ENCODE peak calls at places on chromosomes 5 and 9, in ten cellular contexts. W is breast epithelium, E is HCT116, M is heart left ventricle, T is prostate gland, B is IMR-90, Q is adrenal gland, A is A549, X is endothelial cell of umbilical vein, N is spleen. O is an unnamed sample.

GRCh38 chr9:34001308-34001707 is 47.4 kb downstream of the UBAP2 start:
- DNase-seq in W (no peak), E (no peak), M (no peak), T (no peak), B (no peak), Q (no peak), A (no peak), X (no peak), N (no peak), O (no peak)

GRCh38 chr5:91293131-91293530 is 90.0 kb downstream of the ARRDC3 start:
- DNase-seq in W (no peak), E (no peak), M (no peak), T (no peak), B (peak), Q (no peak), A (no peak), X (no peak), N (no peak), O (no peak)

GRCh38 chr5:33346534-33346933 is 94.2 kb upstream of the TARS1 start:
- DNase-seq in W (no peak), E (no peak), M (no peak), T (no peak), B (no peak), Q (no peak), A (no peak), X (no peak), N (no peak), O (no peak)

GRCh38 chr5:93158841-93159240 is 422.2 kb downstream of the NR2F1-AS1 start:
- DNase-seq in W (no peak), E (no peak), M (peak), T (no peak), B (no peak), Q (no peak), A (no peak), X (no peak), N (no peak), O (no peak)

GRCh38 chr9:111828193-111828592 is 33.5 kb upstream of the SHOC1 start:
- DNase-seq in W (no peak), E (no peak), M (no peak), T (no peak), B (no peak), Q (no peak), A (no peak), X (peak), N (no peak), O (no peak)

GRCh38 chr5:45695011-45695667 is 1.0 kb downstream of the HCN1 start:
- DNase-seq in W (no peak), E (no peak), M (no peak), T (no peak), B (no peak), Q (peak), A (no peak), X (no peak), N (no peak), O (peak)

GRCh38 chr5:74454263-74455030 is 186.1 kb downstream of the ENC1 start:
- DNase-seq in W (no peak), E (no peak), M (no peak), T (no peak), B (no peak), Q (no peak), A (no peak), X (peak), N (no peak), O (no peak)

GRCh38 chr9:618478-618877 is 223.0 kb upstream of the DMRT1 start:
- DNase-seq in W (no peak), E (no peak), M (no peak), T (no peak), B (peak), Q (no peak), A (no peak), X (no peak), N (no peak), O (no peak)

GRCh38 chr5:151130922-151131891 is 26.4 kb downstream of the ANXA6 start:
- DNase-seq in W (peak), E (no peak), M (no peak), T (no peak), B (peak), Q (no peak), A (no peak), X (no peak), N (no peak), O (no peak)

GRCh38 chr5:88979244-88979643 is 96.3 kb upstream of the MEF2C start:
- DNase-seq in W (no peak), E (no peak), M (no peak), T (no peak), B (peak), Q (no peak), A (no peak), X (no peak), N (no peak), O (no peak)

GRCh38 chr9:136116360-136117098 is 2.1 kb downstream of the TMEM250 start:
- DNase-seq in W (no peak), E (no peak), M (no peak), T (no peak), B (no peak), Q (no peak), A (no peak), X (no peak), N (no peak), O (no peak)

GRCh38 chr5:66701244-66701643 is 105.1 kb downstream of the MAST4 start:
- DNase-seq in W (no peak), E (no peak), M (no peak), T (no peak), B (no peak), Q (no peak), A (no peak), X (no peak), N (no peak), O (no peak)

GRCh38 chr5:121979691-121980090 is 17.9 kb downstream of the SRFBP1 start:
- DNase-seq in W (no peak), E (no peak), M (no peak), T (no peak), B (no peak), Q (no peak), A (no peak), X (no peak), N (no peak), O (no peak)

GRCh38 chr5:88238732-88239131 is 29.9 kb downstream of the TMEM161B start:
- DNase-seq in W (no peak), E (no peak), M (no peak), T (no peak), B (no peak), Q (no peak), A (no peak), X (no peak), N (no peak), O (no peak)

DNA sequence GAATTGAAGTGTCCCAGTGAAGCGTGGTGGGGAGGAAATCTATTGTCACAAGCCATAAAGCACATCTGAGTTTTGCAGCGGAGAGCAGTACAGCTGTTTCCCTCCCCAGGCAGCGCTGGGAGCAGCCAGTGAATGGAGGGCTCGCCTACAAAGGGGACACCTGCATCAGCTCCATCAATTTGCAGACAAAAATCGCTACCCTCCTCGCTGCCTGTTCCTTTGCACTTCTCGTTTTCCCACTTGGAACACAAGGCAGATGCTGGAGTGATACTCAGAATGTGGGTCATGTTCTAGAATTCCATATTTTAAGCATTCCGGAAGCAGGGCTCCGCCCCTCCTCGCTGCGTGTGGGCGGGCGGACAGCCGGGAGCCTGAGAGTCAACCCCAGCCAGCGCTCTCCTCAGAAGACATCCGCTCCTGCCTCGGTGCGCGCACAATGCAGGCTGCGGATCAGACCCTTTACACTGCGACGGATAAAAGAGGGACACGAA is 92.1 kb downstream of the LMNB1 start:
- DNase-seq in W (no peak), E (no peak), M (peak), T (no peak), B (peak), Q (peak), A (no peak), X (peak), N (no peak), O (no peak)
- H3K4me3 ChIP-seq in W (peak), E (no peak), M (peak), T (no peak), B (peak), Q (no peak), A (no peak), X (no peak), N (peak), O (no peak)

GRCh38 chr5:933251-933861 is 40.7 kb downstream of the TRIP13 start:
- DNase-seq in W (no peak), E (no peak), M (no peak), T (no peak), B (no peak), Q (no peak), A (no peak), X (no peak), N (no peak), O (no peak)

GRCh38 chr5:930853-931252 is 38.2 kb downstream of the TRIP13 start:
- DNase-seq in W (no peak), E (no peak), M (no peak), T (no peak), B (no peak), Q (peak), A (no peak), X (no peak), N (no peak), O (no peak)

GRCh38 chr5:932151-932627 is 39.5 kb downstream of the TRIP13 start:
- DNase-seq in W (no peak), E (no peak), M (no peak), T (no peak), B (no peak), Q (no peak), A (no peak), X (no peak), N (peak), O (peak)

GRCh38 chr5:932628-933250 is 40.1 kb downstream of the TRIP13 start:
- DNase-seq in W (no peak), E (no peak), M (no peak), T (no peak), B (peak), Q (peak), A (no peak), X (no peak), N (no peak), O (no peak)

DNA sequence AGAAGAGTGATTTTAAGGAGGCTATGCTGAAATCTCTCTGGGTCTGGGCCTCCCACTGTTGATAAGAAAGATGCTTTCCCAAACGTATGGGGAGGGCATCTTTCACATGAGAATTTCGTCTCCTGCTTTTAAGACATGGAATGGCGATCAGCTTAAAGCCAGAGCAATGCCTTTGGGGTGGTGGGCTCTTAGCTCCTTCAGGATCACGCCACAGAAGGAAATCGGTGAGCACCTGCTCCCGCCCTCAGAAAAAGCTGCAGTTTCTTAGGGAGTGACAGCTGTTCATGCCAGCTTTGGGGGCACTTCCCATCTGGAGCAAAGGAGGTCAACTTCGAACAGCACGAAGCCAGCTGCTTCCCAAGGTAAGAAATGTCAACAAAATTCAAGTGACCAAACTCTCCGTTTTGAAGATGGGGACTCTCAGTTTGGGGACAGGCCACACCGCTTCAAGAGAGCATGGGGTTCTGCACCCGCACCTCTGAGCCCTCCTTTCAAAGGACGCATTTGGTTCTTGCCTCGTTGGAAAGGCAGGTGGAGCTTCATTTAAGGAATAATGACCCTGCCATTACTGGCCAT is 39.0 kb downstream of the TRIP13 start:
- DNase-seq in W (no peak), E (no peak), M (no peak), T (no peak), B (no peak), Q (peak), A (no peak), X (no peak), N (no peak), O (no peak)
- TF ChIP-seq POLR2A in W (no peak), E (no peak), M (no peak), T (no peak), B (no peak), Q (no peak), A (no peak), X (no peak), N (no peak), O (no peak)

DNA sequence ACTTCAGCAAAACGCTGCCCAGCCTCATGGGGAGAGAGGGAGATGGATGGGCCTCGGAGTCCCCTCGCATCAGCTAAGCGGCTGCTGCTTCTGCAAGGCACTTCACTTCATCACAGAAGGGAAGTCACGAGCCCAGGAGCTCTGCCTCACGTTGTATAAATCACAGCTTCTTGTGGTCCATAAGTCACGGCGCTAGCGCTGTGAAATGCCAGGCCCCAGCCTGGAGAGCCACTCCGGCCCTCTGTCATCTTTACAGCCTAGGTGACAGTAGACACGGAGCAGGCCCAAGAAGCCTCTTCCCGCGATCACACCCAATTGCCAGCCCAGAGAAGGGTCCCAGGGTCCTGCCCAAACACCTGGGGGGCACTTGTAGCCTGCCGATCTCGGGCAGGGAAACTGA is 23.4 kb downstream of the DBH start:
- DNase-seq in W (no peak), E (no peak), M (no peak), T (no peak), B (no peak), Q (no peak), A (no peak), X (no peak), N (no peak), O (no peak)
- H3K4me3 ChIP-seq in W (no peak), E (no peak), M (no peak), T (no peak), B (no peak), Q (no peak), A (no peak), X (no peak), N (no peak), O (no peak)

GRCh38 chr9:19161257-19162025 is 34.1 kb upstream of the PLIN2 start:
- DNase-seq in W (peak), E (peak), M (peak), T (peak), B (peak), Q (peak), A (peak), X (peak), N (peak), O (peak)
- TF ChIP-seq POLR2A in W (peak), E (no peak), M (no peak), T (no peak), B (no peak), Q (no peak), A (no peak), X (no peak), N (no peak), O (no peak)

DNA sequence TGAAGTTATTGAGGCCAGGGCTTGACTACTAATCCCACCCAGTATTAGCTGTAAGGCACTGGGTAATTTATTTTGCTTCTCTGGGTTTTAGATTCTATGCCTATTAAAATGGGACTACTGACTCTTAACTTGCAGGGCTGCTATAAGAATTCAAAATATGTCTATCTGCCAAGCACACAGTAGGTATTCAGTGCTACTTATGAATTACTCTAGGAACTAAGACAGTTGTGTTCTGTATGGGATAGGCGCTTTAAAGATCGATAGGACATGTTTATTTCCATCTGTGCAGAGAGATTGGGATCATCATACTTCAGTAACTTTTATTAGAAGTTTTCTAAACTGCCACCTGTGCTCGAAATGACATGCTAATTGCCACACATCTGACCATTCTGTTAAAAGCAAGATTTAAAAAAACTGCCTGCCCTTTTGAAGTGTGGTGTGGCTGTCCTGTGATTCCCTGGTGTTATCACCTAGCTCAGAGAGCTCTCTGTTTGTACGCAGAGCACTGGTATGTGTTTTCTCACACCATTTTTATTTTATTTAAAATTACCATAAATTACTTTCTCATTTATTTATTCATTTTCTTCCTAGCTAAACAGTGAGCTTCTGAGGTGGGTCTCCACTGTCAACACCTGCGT is 58.7 kb downstream of the FYB1 start:
- DNase-seq in W (no peak), E (no peak), M (no peak), T (no peak), B (no peak), Q (no peak), A (no peak), X (no peak), N (no peak), O (no peak)
- H3K4me3 ChIP-seq in W (no peak), E (no peak), M (no peak), T (no peak), B (no peak), Q (no peak), A (no peak), X (no peak), N (no peak), O (no peak)

GRCh38 chr9:89153187-89153586 is 25.4 kb downstream of the SHC3 start:
- DNase-seq in W (no peak), E (no peak), M (no peak), T (no peak), B (no peak), Q (no peak), A (no peak), X (no peak), N (no peak), O (no peak)

GRCh38 chr9:89154218-89154617 is 24.4 kb downstream of the SHC3 start:
- DNase-seq in W (no peak), E (no peak), M (no peak), T (no peak), B (no peak), Q (no peak), A (no peak), X (no peak), N (no peak), O (no peak)

GRCh38 chr9:89149726-89150125 is 28.9 kb downstream of the SHC3 start:
- DNase-seq in W (no peak), E (no peak), M (no peak), T (no peak), B (peak), Q (no peak), A (peak), X (no peak), N (no peak), O (no peak)

GRCh38 chr9:89154651-89155336 is 23.8 kb downstream of the SHC3 start:
- DNase-seq in W (no peak), E (peak), M (no peak), T (no peak), B (peak), Q (no peak), A (peak), X (peak), N (no peak), O (no peak)

DNA sequence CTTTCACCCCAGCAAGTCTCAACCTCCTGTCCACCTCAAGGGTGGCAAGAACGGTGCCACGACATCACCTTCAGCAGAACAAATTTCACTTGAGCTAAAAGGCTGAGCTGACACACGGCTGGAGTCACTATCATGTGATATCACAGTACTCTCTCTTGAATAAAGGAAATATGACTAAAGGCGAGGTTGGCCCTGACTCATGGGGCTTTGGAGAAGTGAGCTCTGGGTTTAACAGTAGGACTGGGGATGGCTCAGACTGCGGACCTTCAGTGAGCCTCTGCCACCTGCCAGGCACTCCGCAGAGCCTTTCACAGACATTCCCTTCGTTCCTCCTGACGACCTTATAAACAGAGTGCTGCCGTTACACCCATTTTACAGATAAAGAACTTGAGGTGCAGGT is 25.0 kb downstream of the SHC3 start:
- DNase-seq in W (no peak), E (peak), M (no peak), T (no peak), B (peak), Q (peak), A (no peak), X (peak), N (no peak), O (no peak)
- TF ChIP-seq POLR2A in W (no peak), E (no peak), M (no peak), T (no peak), B (peak), Q (no peak), A (no peak), X (no peak), N (no peak), O (no peak)

GRCh38 chr9:21974230-21974541 is 20.0 kb downstream of the CDKN2A start:
- DNase-seq in W (no peak), E (no peak), M (no peak), T (no peak), B (no peak), Q (no peak), A (no peak), X (peak), N (no peak), O (no peak)
- H3K4me3 ChIP-seq in W (peak), E (peak), M (peak), T (no peak), B (peak), Q (peak), A (no peak), X (no peak), N (peak), O (peak)

GRCh38 chr5:59562756-59563389 is 330.7 kb downstream of the PDE4D start:
- DNase-seq in W (peak), E (no peak), M (no peak), T (no peak), B (peak), Q (no peak), A (peak), X (peak), N (peak), O (no peak)

GRCh38 chr5:59569158-59569557 is 324.4 kb downstream of the PDE4D start:
- DNase-seq in W (no peak), E (no peak), M (no peak), T (no peak), B (no peak), Q (no peak), A (no peak), X (no peak), N (no peak), O (no peak)

GRCh38 chr5:59564895-59565294 is 328.6 kb downstream of the PDE4D start:
- DNase-seq in W (no peak), E (no peak), M (no peak), T (no peak), B (no peak), Q (no peak), A (no peak), X (no peak), N (no peak), O (no peak)

GRCh38 chr5:59569608-59570334 is 323.8 kb downstream of the PDE4D start:
- DNase-seq in W (no peak), E (no peak), M (no peak), T (no peak), B (no peak), Q (no peak), A (no peak), X (no peak), N (no peak), O (no peak)

GRCh38 chr5:59565551-59565950 is 328.0 kb downstream of the PDE4D start:
- DNase-seq in W (no peak), E (no peak), M (no peak), T (no peak), B (no peak), Q (no peak), A (no peak), X (no peak), N (no peak), O (no peak)
- TF ChIP-seq POLR2A in W (no peak), E (no peak), M (no peak), T (no peak), B (no peak), Q (no peak), A (no peak), X (no peak), N (no peak), O (no peak)